ENCODE peak calls at places on chromosomes 5 and 9, in nine cellular contexts. F is AG09309, Z is heart left ventricle, T is left ventricle myocardium inferior, U is mesenchymal stem cell, B is body of pancreas, Y is aorta, R is A549, L is iPS DF 6.9. W is an unnamed sample.

GRCh38 chr9:77663754-77664153 is 15.6 kb upstream of the GNA14 start:
- DNase-seq in Y (peak), F (no peak), R (no peak), Z (no peak), B (peak), L (no peak), T (no peak), U (no peak), W (peak)

GRCh38 chr9:137240321-137240840 is 706 bp upstream of the TUBB4B start:
- DNase-seq in L (no peak), B (peak), R (peak), U (peak), Y (peak), T (peak), F (no peak), Z (peak), W (no peak)

GRCh38 chr5:88190106-88190834 is 78.4 kb downstream of the TMEM161B start:
- DNase-seq in T (no peak), U (no peak), L (no peak), Y (no peak), F (no peak), B (no peak), R (peak), Z (no peak), W (no peak)

GRCh38 chr9:137988051-137988450 is 110.5 kb downstream of the CACNA1B start:
- DNase-seq in F (no peak), Z (no peak), Y (no peak), T (no peak), B (no peak), U (no peak), L (no peak), R (no peak), W (no peak)

GRCh38 chr9:23695572-23695971 is 130.5 kb downstream of the ELAVL2 start:
- DNase-seq in L (no peak), Z (no peak), F (no peak), R (no peak), T (no peak), Y (no peak), U (no peak), B (no peak), W (no peak)

GRCh38 chr5:134100283-134101011 is 14.0 kb upstream of the TCF7 start:
- DNase-seq in B (no peak), F (no peak), U (peak), L (no peak), Z (no peak), Y (peak), T (no peak), R (peak), W (peak)

GRCh38 chr9:37144762-37145161 is 24.4 kb downstream of the ZCCHC7 start:
- DNase-seq in Y (no peak), T (no peak), B (no peak), U (peak), F (no peak), Z (no peak), R (no peak), L (no peak), W (peak)

GRCh38 chr5:172830876-172831662 is 3.0 kb upstream of the ERGIC1 start:
- DNase-seq in Z (no peak), T (no peak), U (peak), B (no peak), L (no peak), R (no peak), Y (no peak), F (peak), W (no peak)

GRCh38 chr5:62260510-62260909 is 45.5 kb upstream of the KIF2A start:
- DNase-seq in T (no peak), B (peak), Y (no peak), Z (no peak), L (no peak), F (no peak), U (no peak), R (no peak), W (no peak)

GRCh38 chr5:69075522-69076169 is 18.2 kb upstream of the SLC30A5 start:
- DNase-seq in F (no peak), Z (no peak), Y (no peak), R (no peak), B (no peak), T (no peak), U (no peak), L (no peak), W (no peak)

DNA sequence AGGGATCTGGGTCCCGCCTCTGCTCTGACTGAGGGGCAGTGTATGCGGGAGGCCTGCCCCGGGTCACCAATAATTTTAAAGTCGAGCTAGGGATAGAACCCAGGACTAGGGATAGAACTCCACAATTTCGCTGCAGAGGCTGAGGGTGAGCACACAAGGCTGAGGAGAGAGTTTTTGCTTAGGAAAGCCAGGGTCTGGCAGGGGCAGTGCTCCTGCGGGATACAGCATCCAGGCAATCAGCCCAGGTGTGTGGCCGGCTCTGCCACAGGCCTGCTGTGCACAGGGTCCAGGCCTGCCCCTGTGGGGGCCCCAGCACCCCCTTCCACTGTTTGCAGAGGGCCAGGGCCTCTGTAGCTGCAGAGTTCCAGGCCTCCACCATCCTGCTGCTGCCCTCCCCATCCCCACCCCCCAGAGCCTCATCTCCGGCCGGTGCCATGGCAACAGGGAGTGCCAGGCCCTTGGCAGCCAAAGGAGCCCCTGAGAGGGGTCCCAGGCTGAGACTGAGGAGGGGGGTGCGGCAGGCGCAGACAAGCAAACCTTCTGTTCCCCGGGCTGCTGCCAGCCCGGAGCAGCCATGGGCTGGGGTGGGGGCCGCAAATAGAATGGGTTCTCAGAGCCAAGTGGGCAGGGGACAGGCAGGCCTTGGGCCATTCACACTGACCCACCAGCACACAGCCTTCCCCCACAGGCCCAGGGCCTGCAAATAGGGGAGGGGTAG is 8.6 kb downstream of the PDGFRB start:
- DNase-seq in R (no peak), F (no peak), U (no peak), L (no peak), Z (no peak), B (no peak), Y (no peak), T (no peak), W (no peak)
- H3K4me3 ChIP-seq in R (no peak), F (no peak), U (no peak), L (no peak), Z (no peak), B (no peak), Y (no peak), T (peak), W (no peak)

GRCh38 chr5:175659546-175660248 is 1.8 kb downstream of the HRH2 start:
- DNase-seq in Z (peak), T (no peak), B (no peak), F (no peak), R (no peak), L (no peak), U (no peak), Y (no peak), W (no peak)
- H3K4me3 ChIP-seq in Z (no peak), T (peak), B (no peak), F (no peak), R (no peak), L (no peak), U (no peak), Y (no peak), W (no peak)

GRCh38 chr5:55926476-55926875 is 68.3 kb downstream of the IL6ST start:
- DNase-seq in B (no peak), Z (no peak), R (no peak), Y (no peak), U (no peak), T (no peak), L (no peak), F (no peak), W (no peak)
- H3K4me3 ChIP-seq in B (no peak), Z (no peak), R (no peak), Y (no peak), U (no peak), T (no peak), L (no peak), F (no peak), W (no peak)

GRCh38 chr9:20189871-20190270 is 401.0 kb upstream of the SLC24A2 start:
- DNase-seq in R (no peak), F (no peak), T (no peak), Y (no peak), L (no peak), B (peak), U (no peak), Z (no peak), W (no peak)

GRCh38 chr9:20188616-20189212 is 399.9 kb upstream of the SLC24A2 start:
- DNase-seq in T (no peak), U (no peak), R (no peak), Y (no peak), F (no peak), Z (no peak), L (no peak), B (no peak), W (no peak)

GRCh38 chr9:20187318-20187717 is 398.5 kb upstream of the SLC24A2 start:
- DNase-seq in F (no peak), B (no peak), R (no peak), U (no peak), T (no peak), Y (no peak), L (no peak), Z (no peak), W (no peak)

GRCh38 chr9:20186823-20187222 is 398.0 kb upstream of the SLC24A2 start:
- DNase-seq in L (no peak), B (no peak), T (no peak), U (no peak), F (no peak), Z (no peak), R (no peak), Y (no peak), W (no peak)

GRCh38 chr9:20186231-20186630 is 397.4 kb upstream of the SLC24A2 start:
- DNase-seq in Z (no peak), U (no peak), R (no peak), B (no peak), L (no peak), T (no peak), Y (no peak), F (no peak), W (no peak)
- H3K4me3 ChIP-seq in Z (no peak), U (no peak), R (no peak), B (no peak), L (no peak), T (no peak), Y (no peak), F (no peak), W (no peak)

DNA sequence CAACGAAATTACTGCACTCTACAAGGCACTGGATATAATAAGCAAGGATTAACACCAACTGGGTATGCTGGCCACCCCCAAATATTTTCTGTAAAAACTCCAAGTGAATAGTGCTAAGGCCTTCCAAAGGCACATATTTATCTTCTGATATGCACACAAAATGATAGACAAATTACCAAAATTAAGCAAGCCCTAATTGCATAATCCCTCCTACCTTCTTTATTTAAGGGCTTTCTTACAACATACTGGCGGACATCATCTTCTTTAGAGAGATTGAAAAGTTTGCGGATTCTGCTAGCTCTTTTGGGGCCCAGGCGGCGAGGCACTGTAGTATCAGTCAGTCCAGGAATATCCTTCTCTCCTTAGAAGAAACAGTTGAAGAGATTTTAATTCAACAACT is 1.9 kb downstream of the RPS6 start:
- DNase-seq in T (no peak), U (no peak), L (no peak), R (no peak), Z (no peak), Y (no peak), B (no peak), F (no peak), W (no peak)
- H3K4me3 ChIP-seq in T (peak), U (no peak), L (no peak), R (peak), Z (no peak), Y (no peak), B (no peak), F (peak), W (peak)

GRCh38 chr5:118405650-118406061 is 582.7 kb downstream of the DTWD2 start:
- DNase-seq in Y (no peak), B (no peak), U (peak), L (no peak), R (no peak), Z (peak), T (peak), F (no peak), W (no peak)

GRCh38 chr5:118407958-118408357 is 580.4 kb downstream of the DTWD2 start:
- DNase-seq in B (no peak), Y (no peak), F (no peak), Z (no peak), L (no peak), T (no peak), U (no peak), R (no peak), W (no peak)
- H3K4me3 ChIP-seq in B (no peak), Y (no peak), F (no peak), Z (no peak), L (no peak), T (no peak), U (no peak), R (no peak), W (no peak)

W was measured in kidney epithelial cell.